ENCODE peak calls at places on chromosomes 4 and X, in eight cellular contexts. One of them, this sample, is unnamed.

GRCh38 chr4:47744843-47745382 is 93.0 kb downstream of the CORIN start:
- DNase-seq in cardiac fibroblast: no peak
- DNase-seq in fibroblast of mammary gland: no peak
- DNase-seq in heart left ventricle: no peak
- DNase-seq in glutamatergic neuron: no peak
- DNase-seq in MM.1S: no peak
- DNase-seq in nephron progenitor cell: no peak
- DNase-seq in breast epithelium: no peak
- DNase-seq in this sample: no peak

GRCh38 chr4:8585186-8585585 is 5.0 kb downstream of the GPR78 start:
- DNase-seq in cardiac fibroblast: no peak
- DNase-seq in fibroblast of mammary gland: no peak
- DNase-seq in heart left ventricle: no peak
- DNase-seq in glutamatergic neuron: no peak
- DNase-seq in MM.1S: peak
- DNase-seq in nephron progenitor cell: no peak
- DNase-seq in breast epithelium: no peak
- DNase-seq in this sample: no peak

GRCh38 chrX:151741606-151742005 is 7.1 kb downstream of the CNGA2 start:
- DNase-seq in cardiac fibroblast: no peak
- DNase-seq in fibroblast of mammary gland: no peak
- DNase-seq in heart left ventricle: no peak
- DNase-seq in glutamatergic neuron: no peak
- DNase-seq in MM.1S: no peak
- DNase-seq in nephron progenitor cell: no peak
- DNase-seq in breast epithelium: no peak
- DNase-seq in this sample: no peak

GRCh38 chrX:110082156-110082555 is 79.2 kb downstream of the TMEM164 start:
- DNase-seq in cardiac fibroblast: peak
- DNase-seq in fibroblast of mammary gland: peak
- DNase-seq in heart left ventricle: no peak
- DNase-seq in glutamatergic neuron: no peak
- DNase-seq in MM.1S: no peak
- DNase-seq in nephron progenitor cell: no peak
- DNase-seq in breast epithelium: no peak
- DNase-seq in this sample: no peak

GRCh38 chrX:103330601-103331397 is 760 bp downstream of the TCEAL7 start:
- DNase-seq in cardiac fibroblast: peak
- DNase-seq in fibroblast of mammary gland: peak
- DNase-seq in heart left ventricle: no peak
- DNase-seq in glutamatergic neuron: peak
- DNase-seq in MM.1S: no peak
- DNase-seq in nephron progenitor cell: peak
- DNase-seq in breast epithelium: no peak
- DNase-seq in this sample: no peak

GRCh38 chrX:115459883-115460564 is 101.0 kb upstream of the PLS3 start:
- DNase-seq in cardiac fibroblast: peak
- DNase-seq in fibroblast of mammary gland: no peak
- DNase-seq in heart left ventricle: no peak
- DNase-seq in glutamatergic neuron: no peak
- DNase-seq in MM.1S: no peak
- DNase-seq in nephron progenitor cell: no peak
- DNase-seq in breast epithelium: no peak
- DNase-seq in this sample: no peak

GRCh38 chr4:140213736-140214135 is 59.8 kb upstream of the MAML3 start:
- DNase-seq in cardiac fibroblast: no peak
- DNase-seq in fibroblast of mammary gland: peak
- DNase-seq in heart left ventricle: no peak
- DNase-seq in glutamatergic neuron: no peak
- DNase-seq in MM.1S: no peak
- DNase-seq in nephron progenitor cell: no peak
- DNase-seq in breast epithelium: no peak
- DNase-seq in this sample: no peak

GRCh38 chrX:12978205-12979010 is 3.5 kb downstream of the TMSB4X start:
- DNase-seq in cardiac fibroblast: peak
- DNase-seq in fibroblast of mammary gland: peak
- DNase-seq in heart left ventricle: no peak
- DNase-seq in glutamatergic neuron: peak
- DNase-seq in MM.1S: peak
- DNase-seq in nephron progenitor cell: peak
- DNase-seq in breast epithelium: no peak
- DNase-seq in this sample: peak

GRCh38 chr4:149896428-149896827 is 80.8 kb upstream of the IQCM start:
- DNase-seq in cardiac fibroblast: peak
- DNase-seq in fibroblast of mammary gland: peak
- DNase-seq in heart left ventricle: peak
- DNase-seq in glutamatergic neuron: peak
- DNase-seq in MM.1S: no peak
- DNase-seq in nephron progenitor cell: peak
- DNase-seq in breast epithelium: no peak
- DNase-seq in this sample: no peak

GRCh38 chr4:55854132-55854531 is 684 bp downstream of the EXOC1 start:
- DNase-seq in cardiac fibroblast: no peak
- DNase-seq in fibroblast of mammary gland: no peak
- DNase-seq in heart left ventricle: no peak
- DNase-seq in glutamatergic neuron: peak
- DNase-seq in MM.1S: no peak
- DNase-seq in nephron progenitor cell: no peak
- DNase-seq in breast epithelium: no peak
- DNase-seq in this sample: no peak

GRCh38 chrX:40544343-40545250 is 36.2 kb upstream of the ATP6AP2 start:
- DNase-seq in cardiac fibroblast: peak
- DNase-seq in fibroblast of mammary gland: peak
- DNase-seq in heart left ventricle: no peak
- DNase-seq in glutamatergic neuron: no peak
- DNase-seq in MM.1S: no peak
- DNase-seq in nephron progenitor cell: no peak
- DNase-seq in breast epithelium: no peak
- DNase-seq in this sample: no peak

GRCh38 chrX:40543661-40544328 is 37.0 kb upstream of the ATP6AP2 start:
- DNase-seq in cardiac fibroblast: peak
- DNase-seq in fibroblast of mammary gland: peak
- DNase-seq in heart left ventricle: no peak
- DNase-seq in glutamatergic neuron: no peak
- DNase-seq in MM.1S: peak
- DNase-seq in nephron progenitor cell: peak
- DNase-seq in breast epithelium: no peak
- DNase-seq in this sample: peak

GRCh38 chrX:40539214-40540142 is 41.3 kb upstream of the ATP6AP2 start:
- DNase-seq in cardiac fibroblast: peak
- DNase-seq in fibroblast of mammary gland: peak
- DNase-seq in heart left ventricle: peak
- DNase-seq in glutamatergic neuron: peak
- DNase-seq in MM.1S: peak
- DNase-seq in nephron progenitor cell: peak
- DNase-seq in breast epithelium: no peak
- DNase-seq in this sample: peak

GRCh38 chrX:40542972-40543371 is 37.8 kb upstream of the ATP6AP2 start:
- DNase-seq in cardiac fibroblast: no peak
- DNase-seq in fibroblast of mammary gland: no peak
- DNase-seq in heart left ventricle: no peak
- DNase-seq in glutamatergic neuron: no peak
- DNase-seq in MM.1S: no peak
- DNase-seq in nephron progenitor cell: no peak
- DNase-seq in breast epithelium: no peak
- DNase-seq in this sample: no peak

DNA sequence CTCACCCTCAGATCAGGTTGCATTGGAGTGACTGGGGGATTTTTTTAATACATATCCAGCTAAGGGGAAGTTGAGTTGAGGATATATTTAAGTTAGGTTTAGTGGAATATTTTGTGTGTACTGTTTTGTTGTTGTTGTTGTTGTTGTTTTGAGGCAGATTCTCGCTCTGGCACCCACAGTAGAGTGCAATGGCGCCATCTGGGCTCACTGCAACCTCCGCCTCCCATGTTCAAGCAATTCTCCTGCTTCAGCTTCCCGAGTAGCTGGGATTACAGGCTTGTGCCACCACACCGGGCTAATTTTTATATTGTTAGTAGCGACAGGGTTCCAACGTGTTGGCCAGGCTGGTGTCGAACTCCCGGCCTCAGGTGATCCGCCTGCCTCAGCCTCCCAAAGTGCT is 38.6 kb upstream of the ATP6AP2 start:
- DNase-seq in cardiac fibroblast: no peak
- DNase-seq in fibroblast of mammary gland: no peak
- DNase-seq in heart left ventricle: no peak
- DNase-seq in glutamatergic neuron: peak
- DNase-seq in MM.1S: no peak
- DNase-seq in nephron progenitor cell: no peak
- DNase-seq in breast epithelium: no peak
- DNase-seq in this sample: no peak
- TF ChIP-seq CTCF in cardiac fibroblast: no peak
- TF ChIP-seq CTCF in fibroblast of mammary gland: no peak
- TF ChIP-seq CTCF in heart left ventricle: no peak
- TF ChIP-seq CTCF in glutamatergic neuron: no peak
- TF ChIP-seq CTCF in MM.1S: no peak
- TF ChIP-seq CTCF in nephron progenitor cell: no peak
- TF ChIP-seq CTCF in breast epithelium: no peak
- TF ChIP-seq CTCF in this sample: no peak

DNA sequence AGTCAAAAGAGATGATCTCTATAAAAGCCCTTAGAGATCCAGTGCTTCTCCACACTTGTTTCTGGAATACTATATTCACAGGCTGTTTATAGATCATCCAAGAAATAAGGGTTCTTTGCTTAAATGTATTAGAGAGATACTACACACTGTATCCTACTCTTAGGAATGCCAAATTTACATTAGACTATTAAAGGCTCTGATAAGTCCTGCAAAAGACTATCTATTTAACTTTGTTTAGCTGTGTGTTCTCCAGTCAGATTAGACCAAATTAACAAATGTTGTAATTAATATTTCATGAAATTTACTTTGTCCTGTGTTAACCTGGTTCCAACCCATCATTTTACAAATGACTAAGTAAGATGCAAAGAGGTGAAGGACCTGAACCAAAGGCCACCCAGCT is 260.5 kb upstream of the ZIC3 start:
- DNase-seq in cardiac fibroblast: no peak
- DNase-seq in fibroblast of mammary gland: no peak
- DNase-seq in heart left ventricle: no peak
- DNase-seq in glutamatergic neuron: no peak
- DNase-seq in MM.1S: no peak
- DNase-seq in nephron progenitor cell: no peak
- DNase-seq in breast epithelium: no peak
- DNase-seq in this sample: no peak
- TF ChIP-seq CTCF in cardiac fibroblast: no peak
- TF ChIP-seq CTCF in fibroblast of mammary gland: no peak
- TF ChIP-seq CTCF in heart left ventricle: no peak
- TF ChIP-seq CTCF in glutamatergic neuron: no peak
- TF ChIP-seq CTCF in MM.1S: no peak
- TF ChIP-seq CTCF in nephron progenitor cell: no peak
- TF ChIP-seq CTCF in breast epithelium: no peak
- TF ChIP-seq CTCF in this sample: no peak

GRCh38 chrX:23557070-23557469 is 110.2 kb upstream of the PRDX4 start:
- DNase-seq in cardiac fibroblast: peak
- DNase-seq in fibroblast of mammary gland: no peak
- DNase-seq in heart left ventricle: no peak
- DNase-seq in glutamatergic neuron: no peak
- DNase-seq in MM.1S: peak
- DNase-seq in nephron progenitor cell: no peak
- DNase-seq in breast epithelium: no peak
- DNase-seq in this sample: no peak

GRCh38 chrX:23552289-23552688 is 115.0 kb upstream of the PRDX4 start:
- DNase-seq in cardiac fibroblast: peak
- DNase-seq in fibroblast of mammary gland: no peak
- DNase-seq in heart left ventricle: no peak
- DNase-seq in glutamatergic neuron: no peak
- DNase-seq in MM.1S: no peak
- DNase-seq in nephron progenitor cell: no peak
- DNase-seq in breast epithelium: no peak
- DNase-seq in this sample: no peak

GRCh38 chrX:23559975-23560374 is 107.3 kb upstream of the PRDX4 start:
- DNase-seq in cardiac fibroblast: no peak
- DNase-seq in fibroblast of mammary gland: no peak
- DNase-seq in heart left ventricle: no peak
- DNase-seq in glutamatergic neuron: no peak
- DNase-seq in MM.1S: no peak
- DNase-seq in nephron progenitor cell: no peak
- DNase-seq in breast epithelium: no peak
- DNase-seq in this sample: no peak

DNA sequence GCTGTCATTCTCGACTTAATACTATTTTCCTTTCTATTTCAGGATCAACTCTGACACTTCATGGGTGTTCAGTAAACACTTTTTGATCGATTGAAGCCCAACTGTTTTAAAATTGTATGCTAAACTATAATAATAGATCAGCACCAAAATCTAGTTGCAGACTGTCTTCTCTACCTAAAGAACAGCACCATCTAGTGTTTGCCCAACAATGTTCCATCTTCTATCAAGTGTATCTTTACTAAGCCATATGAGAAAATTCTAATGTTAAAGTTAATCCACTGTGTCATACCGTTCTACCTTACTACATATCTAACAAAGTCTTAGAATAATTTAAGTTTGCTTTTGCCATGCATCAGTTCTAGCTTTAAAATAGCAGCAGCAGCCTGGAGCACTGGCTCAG is 113.0 kb upstream of the PRDX4 start:
- DNase-seq in cardiac fibroblast: peak
- DNase-seq in fibroblast of mammary gland: peak
- DNase-seq in heart left ventricle: no peak
- DNase-seq in glutamatergic neuron: no peak
- DNase-seq in MM.1S: peak
- DNase-seq in nephron progenitor cell: no peak
- DNase-seq in breast epithelium: no peak
- DNase-seq in this sample: no peak
- TF ChIP-seq CTCF in cardiac fibroblast: peak
- TF ChIP-seq CTCF in fibroblast of mammary gland: peak
- TF ChIP-seq CTCF in heart left ventricle: peak
- TF ChIP-seq CTCF in glutamatergic neuron: peak
- TF ChIP-seq CTCF in MM.1S: peak
- TF ChIP-seq CTCF in nephron progenitor cell: peak
- TF ChIP-seq CTCF in breast epithelium: peak
- TF ChIP-seq CTCF in this sample: peak

DNA sequence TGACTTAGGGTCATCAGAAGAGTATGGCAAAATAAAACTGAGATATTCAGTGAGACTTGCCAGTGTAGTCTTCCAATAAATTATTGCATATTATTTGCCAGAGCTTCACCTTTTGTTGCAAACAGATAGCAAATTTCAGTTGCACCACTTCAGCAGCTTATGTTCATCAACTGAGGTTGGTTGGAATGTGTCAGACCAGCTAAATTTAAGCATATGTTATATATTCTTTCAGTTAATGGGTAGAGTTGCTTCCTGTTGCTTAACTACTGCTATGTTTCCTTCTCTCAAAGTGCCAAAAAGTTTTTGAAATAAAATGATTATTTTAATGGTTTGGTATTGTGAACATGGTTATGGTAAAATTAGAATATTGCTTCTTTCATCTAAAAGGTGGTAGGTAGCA is 61.5 kb downstream of the GALNT7 start:
- DNase-seq in cardiac fibroblast: no peak
- DNase-seq in fibroblast of mammary gland: no peak
- DNase-seq in heart left ventricle: no peak
- DNase-seq in glutamatergic neuron: no peak
- DNase-seq in MM.1S: peak
- DNase-seq in nephron progenitor cell: no peak
- DNase-seq in breast epithelium: no peak
- DNase-seq in this sample: no peak
- TF ChIP-seq CTCF in cardiac fibroblast: no peak
- TF ChIP-seq CTCF in fibroblast of mammary gland: no peak
- TF ChIP-seq CTCF in heart left ventricle: no peak
- TF ChIP-seq CTCF in glutamatergic neuron: no peak
- TF ChIP-seq CTCF in MM.1S: no peak
- TF ChIP-seq CTCF in nephron progenitor cell: no peak
- TF ChIP-seq CTCF in breast epithelium: no peak
- TF ChIP-seq CTCF in this sample: no peak

GRCh38 chr4:147378780-147379179 is 102.1 kb upstream of the EDNRA start:
- DNase-seq in cardiac fibroblast: no peak
- DNase-seq in fibroblast of mammary gland: no peak
- DNase-seq in heart left ventricle: no peak
- DNase-seq in glutamatergic neuron: no peak
- DNase-seq in MM.1S: no peak
- DNase-seq in nephron progenitor cell: no peak
- DNase-seq in breast epithelium: no peak
- DNase-seq in this sample: no peak
- TF ChIP-seq CTCF in cardiac fibroblast: no peak
- TF ChIP-seq CTCF in fibroblast of mammary gland: no peak
- TF ChIP-seq CTCF in heart left ventricle: no peak
- TF ChIP-seq CTCF in glutamatergic neuron: no peak
- TF ChIP-seq CTCF in MM.1S: no peak
- TF ChIP-seq CTCF in nephron progenitor cell: no peak
- TF ChIP-seq CTCF in breast epithelium: no peak
- TF ChIP-seq CTCF in this sample: no peak

This sample was measured in neural crest cell.